ENCODE peak calls at places on chromosome 10, in six cellular contexts. F is body of pancreas, K is stomach, Z is heart left ventricle, M is fibroblast of lung, L is psoas muscle. T is an unnamed sample.

GRCh38 chr10:95729323-95730055 is 26.5 kb upstream of the ENTPD1 start:
- DNase-seq in L (no peak), K (no peak), F (no peak), M (no peak), Z (no peak), T (no peak)

GRCh38 chr10:132605390-132605789 is 67.8 kb downstream of the INPP5A start:
- DNase-seq in L (no peak), Z (no peak), K (no peak), F (no peak), M (no peak), T (no peak)

GRCh38 chr10:91210435-91210834 is 10.0 kb upstream of the PCGF5 start:
- DNase-seq in Z (peak), K (peak), M (no peak), F (peak), L (no peak), T (no peak)

GRCh38 chr10:48454302-48455054 is 148.0 kb downstream of the MAPK8 start:
- DNase-seq in L (no peak), F (peak), Z (no peak), M (no peak), K (peak), T (peak)

GRCh38 chr10:103564799-103565365 is 71.4 kb downstream of the NEURL1 start:
- DNase-seq in L (peak), M (no peak), F (peak), Z (no peak), K (no peak), T (peak)

GRCh38 chr10:63720072-63720537 is 198.9 kb downstream of the REEP3 start:
- DNase-seq in F (peak), M (peak), L (no peak), K (peak), Z (no peak), T (peak)

GRCh38 chr10:71235808-71236207 is 23.4 kb downstream of the UNC5B start:
- DNase-seq in L (no peak), F (no peak), M (no peak), Z (peak), K (no peak), T (no peak)

GRCh38 chr10:86480571-86480970 is 41.0 kb downstream of the WAPL start:
- DNase-seq in L (no peak), F (no peak), M (no peak), Z (no peak), K (no peak), T (no peak)

GRCh38 chr10:122786269-122786668 is 59.4 kb downstream of the CUZD1 start:
- DNase-seq in M (no peak), L (no peak), K (no peak), F (no peak), Z (no peak), T (no peak)

GRCh38 chr10:12704488-12704887 is 297.0 kb downstream of the CCDC3 start:
- DNase-seq in M (peak), Z (no peak), K (no peak), F (no peak), L (no peak), T (no peak)

GRCh38 chr10:100725041-100725440 is 20.3 kb upstream of the PAX2 start:
- DNase-seq in Z (no peak), M (no peak), L (no peak), K (no peak), F (no peak), T (no peak)

GRCh38 chr10:78528749-78529204 is 495.1 kb downstream of the RPS24 start:
- DNase-seq in M (no peak), F (peak), L (no peak), K (no peak), Z (no peak), T (no peak)

GRCh38 chr10:78454123-78454645 is 420.5 kb downstream of the RPS24 start:
- DNase-seq in K (no peak), Z (peak), M (no peak), L (no peak), F (no peak), T (no peak)

GRCh38 chr10:8013619-8014018 is 40.9 kb upstream of the GATA3 start:
- DNase-seq in K (no peak), F (no peak), L (no peak), Z (no peak), M (no peak), T (no peak)

GRCh38 chr10:58382489-58382995 is 2.7 kb upstream of the TFAM start:
- DNase-seq in Z (no peak), K (no peak), M (no peak), L (no peak), F (no peak), T (no peak)

GRCh38 chr10:86139066-86139657 is 227.4 kb downstream of the GRID1 start:
- DNase-seq in M (no peak), F (peak), L (no peak), Z (no peak), K (no peak), T (peak)

GRCh38 chr10:47406870-47407648 is 23.0 kb upstream of the ZNF488 start:
- DNase-seq in L (no peak), M (peak), F (no peak), K (peak), Z (no peak), T (no peak)

GRCh38 chr10:58081353-58081752 is 186.3 kb downstream of the IPMK start:
- DNase-seq in K (no peak), M (no peak), Z (no peak), F (no peak), L (no peak), T (no peak)

GRCh38 chr10:15144788-15145187 is 23.7 kb downstream of the NMT2 start:
- DNase-seq in M (peak), Z (no peak), F (no peak), L (no peak), K (no peak), T (no peak)

GRCh38 chr10:11787846-11788245 is 35.3 kb upstream of the PROSER2 start:
- DNase-seq in Z (no peak), L (no peak), K (no peak), M (no peak), F (no peak), T (no peak)

GRCh38 chr10:111175786-111176185 is 99.0 kb downstream of the ADRA2A start:
- DNase-seq in Z (no peak), M (no peak), K (no peak), L (peak), F (no peak), T (no peak)

GRCh38 chr10:82191653-82192052 is 316.7 kb downstream of the NRG3 start:
- DNase-seq in M (no peak), K (no peak), F (no peak), Z (no peak), L (no peak), T (no peak)

GRCh38 chr10:112395809-112396530 is 22.1 kb downstream of the ACSL5 start:
- DNase-seq in Z (no peak), L (no peak), F (no peak), M (no peak), K (no peak), T (no peak)

GRCh38 chr10:30386801-30387588 is 37.9 kb upstream of the MTPAP start:
- DNase-seq in M (no peak), F (no peak), K (no peak), L (no peak), Z (no peak), T (no peak)

GRCh38 chr10:98374176-98374969 is 40.6 kb downstream of the PYROXD2 start:
- DNase-seq in Z (no peak), K (no peak), F (no peak), M (peak), L (no peak), T (no peak)

GRCh38 chr10:78297997-78298396 is 264.3 kb downstream of the RPS24 start:
- DNase-seq in M (no peak), K (no peak), F (no peak), Z (no peak), L (no peak), T (no peak)

GRCh38 chr10:12727832-12728215 is 273.7 kb downstream of the CCDC3 start:
- DNase-seq in M (no peak), F (no peak), L (peak), Z (no peak), K (no peak), T (peak)

GRCh38 chr10:129707406-129708388 is 240.7 kb downstream of the MGMT start:
- DNase-seq in Z (peak), F (peak), M (peak), K (no peak), L (no peak), T (no peak)

GRCh38 chr10:30694492-30695228 is 65.1 kb upstream of the LYZL2 start:
- DNase-seq in L (no peak), Z (no peak), F (no peak), K (no peak), M (no peak), T (no peak)

GRCh38 chr10:132696204-132696603 is 89.7 kb downstream of the NKX6-2 start:
- DNase-seq in L (peak), K (no peak), F (no peak), M (no peak), Z (no peak), T (no peak)

GRCh38 chr10:13074562-13075451 is 25.2 kb upstream of the OPTN start:
- DNase-seq in F (peak), K (peak), M (peak), L (peak), Z (peak), T (peak)

GRCh38 chr10:121928528-121928884 is 675 bp upstream of the ATE1 start:
- DNase-seq in K (peak), Z (peak), M (peak), F (peak), L (no peak), T (no peak)

GRCh38 chr10:103693070-103693811 is 162.1 kb downstream of the SH3PXD2A start:
- DNase-seq in F (peak), K (no peak), L (peak), M (no peak), Z (peak), T (no peak)

GRCh38 chr10:12909836-12910185 is 91.7 kb downstream of the CCDC3 start:
- DNase-seq in L (no peak), M (peak), F (no peak), K (no peak), Z (no peak), T (no peak)

GRCh38 chr10:45514283-45515270 is 140.6 kb downstream of the ALOX5 start:
- DNase-seq in M (peak), F (peak), L (no peak), Z (no peak), K (no peak), T (no peak)

GRCh38 chr10:117728087-117728486 is 185.5 kb downstream of the EMX2 start:
- DNase-seq in Z (no peak), F (no peak), K (no peak), M (no peak), L (no peak), T (no peak)

GRCh38 chr10:125002423-125003145 is 60.7 kb downstream of the ZRANB1 start:
- DNase-seq in M (no peak), F (peak), L (peak), Z (peak), K (peak), T (no peak)

GRCh38 chr10:70323697-70324340 is 40.0 kb upstream of the NPFFR1 start:
- DNase-seq in K (no peak), L (no peak), F (no peak), Z (no peak), M (no peak), T (peak)

GRCh38 chr10:103872137-103872933 is 17.0 kb upstream of the SH3PXD2A start:
- DNase-seq in M (no peak), F (no peak), Z (no peak), L (no peak), K (no peak), T (peak)

GRCh38 chr10:35152992-35153391 is 26.3 kb downstream of the CREM start:
- DNase-seq in L (no peak), Z (no peak), F (no peak), K (no peak), M (no peak), T (no peak)
- H3K27ac ChIP-seq in L (no peak), Z (peak), F (no peak), K (no peak), M (no peak), T (no peak)

DNA sequence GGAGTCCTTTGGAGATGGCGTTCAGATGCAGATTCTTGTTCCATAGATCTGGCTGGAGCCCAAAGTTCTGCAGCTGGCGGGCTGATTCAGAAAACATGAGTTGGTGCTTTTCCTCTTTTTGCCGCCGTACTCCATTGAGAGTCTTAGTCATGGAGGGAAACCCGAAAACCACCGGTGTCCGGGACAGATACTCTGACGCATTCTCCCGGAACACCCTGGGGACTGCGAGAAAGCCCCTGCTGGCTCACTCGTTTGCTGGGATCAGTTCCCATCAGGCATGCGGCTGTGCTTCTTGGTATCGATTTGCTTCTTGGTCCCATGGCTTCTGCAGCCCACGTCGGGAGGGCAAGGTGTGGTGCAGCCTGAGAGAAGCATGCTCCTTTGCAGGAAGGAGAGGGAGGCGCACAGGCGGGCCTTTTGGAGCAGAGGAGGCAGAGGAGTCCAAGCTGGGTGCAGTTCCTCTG is 30.8 kb upstream of the PFKFB3 start:
- DNase-seq in Z (peak), M (peak), F (peak), L (peak), K (peak), T (no peak)
- H3K4me3 ChIP-seq in Z (peak), M (no peak), F (no peak), L (peak), K (no peak), T (no peak)

GRCh38 chr10:80161321-80162084 is 29.0 kb downstream of the PLAC9 start:
- DNase-seq in K (no peak), M (no peak), Z (no peak), L (no peak), F (no peak), T (no peak)
- TF ChIP-seq CTCF in K (no peak), M (peak), Z (peak), L (peak), F (peak), T (peak)

DNA sequence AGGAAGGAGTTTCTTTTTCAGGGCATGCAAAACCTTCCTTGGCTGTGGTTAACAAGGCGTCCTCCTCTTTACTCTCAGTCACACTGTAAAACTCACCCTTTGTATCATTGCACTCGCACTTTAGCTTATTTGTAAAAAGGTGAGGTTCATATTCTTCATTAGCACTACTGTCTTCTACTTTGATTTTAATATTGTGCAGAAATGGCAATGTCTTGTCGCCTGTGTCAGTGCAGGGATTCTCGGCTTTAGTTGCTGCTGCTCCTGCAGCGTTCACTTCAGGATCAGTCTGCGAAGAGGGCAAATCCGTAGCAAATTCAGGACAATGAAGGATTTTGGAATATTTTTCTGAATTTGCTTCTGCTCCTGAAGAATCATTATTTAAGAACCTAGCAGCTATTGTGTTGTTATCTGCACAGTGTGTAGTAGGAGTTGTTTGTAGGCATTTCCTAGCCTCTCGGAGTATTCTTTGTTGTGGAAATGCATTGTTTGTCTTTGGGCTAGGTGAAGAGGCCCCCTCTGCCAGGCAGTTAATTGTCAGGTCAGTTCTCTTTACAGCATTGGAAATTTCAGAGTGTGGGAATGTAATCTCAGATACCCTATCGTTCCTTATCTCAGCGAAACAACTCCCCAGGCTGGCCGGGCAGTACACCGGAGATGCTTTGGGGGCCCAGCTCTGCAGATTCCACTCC is 9.8 kb downstream of the SKIDA1 start:
- DNase-seq in Z (no peak), K (no peak), M (peak), L (no peak), F (no peak), T (no peak)
- H3K27ac ChIP-seq in Z (peak), K (peak), M (peak), L (no peak), F (no peak), T (peak)

DNA sequence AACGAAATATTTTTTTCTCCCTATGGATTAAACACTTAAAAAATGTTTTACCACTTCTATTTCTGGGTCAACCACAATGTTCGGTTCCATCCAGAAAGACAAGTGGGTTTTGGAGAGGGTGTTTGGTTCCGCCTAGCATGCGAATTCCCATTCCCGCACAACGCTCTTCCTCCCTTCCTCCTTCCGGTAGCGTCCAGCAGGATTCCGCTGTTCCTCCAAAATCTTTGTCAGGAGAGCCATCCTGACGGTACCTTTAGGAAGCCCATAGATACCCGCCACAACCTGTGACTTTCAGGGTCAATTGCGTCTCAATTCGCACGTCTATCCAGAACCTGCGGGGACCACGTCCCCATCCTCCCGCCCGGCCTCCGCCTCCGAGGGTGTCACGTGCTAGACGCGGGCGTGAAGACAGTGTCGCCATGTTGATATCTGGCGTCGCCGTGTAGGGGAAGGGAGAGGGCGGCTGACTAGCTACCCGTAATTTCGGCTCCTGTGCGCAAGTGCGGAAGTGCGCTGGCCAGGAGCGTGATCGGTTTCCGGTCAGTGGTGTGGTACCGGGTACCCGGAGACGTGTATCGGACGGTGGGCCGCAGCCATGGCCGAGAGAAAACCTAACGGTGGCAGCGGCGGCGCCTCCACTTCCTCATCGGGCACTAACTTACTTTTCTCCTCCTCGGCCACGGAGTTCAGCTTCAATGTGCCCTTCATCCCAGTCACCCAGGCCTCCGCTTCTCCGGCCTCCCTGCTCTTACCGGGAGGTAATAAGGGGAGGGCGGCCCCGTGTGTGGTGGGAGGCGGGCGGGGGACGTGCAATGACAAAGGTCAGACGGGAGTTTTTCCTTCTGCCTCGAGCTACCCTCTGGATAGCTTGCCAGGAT is at the start of gene SEC23IP:
- DNase-seq in L (peak), Z (peak), M (peak), F (peak), K (peak), T (peak)
- H3K4me3 ChIP-seq in L (peak), Z (peak), M (peak), F (peak), K (peak), T (peak)

DNA sequence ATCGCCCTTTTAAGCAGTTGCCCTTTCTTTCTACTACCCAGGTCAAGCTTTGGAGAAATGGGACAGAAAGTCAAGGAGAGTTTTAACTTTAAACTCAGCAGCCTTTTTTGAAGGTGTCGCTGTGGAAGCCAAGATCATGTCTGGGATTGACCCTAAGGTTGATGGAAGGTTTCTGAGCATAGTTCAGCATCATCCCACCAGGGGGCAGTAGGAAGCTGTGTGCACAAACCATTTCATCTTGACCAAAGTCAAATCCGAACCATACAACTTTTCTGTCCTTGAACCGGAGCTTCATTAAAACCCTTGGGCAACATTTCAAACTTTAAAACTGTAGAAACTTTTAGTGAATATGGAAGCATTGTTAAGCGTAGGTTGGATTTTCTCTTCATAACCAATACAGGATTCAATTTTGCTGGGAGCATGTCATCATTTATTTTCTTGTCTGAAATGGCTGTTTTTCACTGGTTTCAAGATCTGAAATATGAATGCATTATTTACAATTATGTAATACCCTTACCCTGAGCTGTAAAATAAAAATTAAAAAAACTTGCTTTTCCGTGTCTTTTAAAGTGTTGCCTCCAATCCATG is 214.4 kb upstream of the KIAA1217 start:
- DNase-seq in M (peak), F (peak), K (peak), L (peak), Z (peak), T (peak)
- TF ChIP-seq CTCF in M (peak), F (peak), K (peak), L (peak), Z (peak), T (peak)

T was measured in WERI-Rb-1.